ENCODE peak calls at places on chromosomes 1 and 21, in four cellular contexts. W is SK-N-SH, C is K562, M is H1. Q is an unnamed sample.

GRCh38 chr21:44758781-44759627 is 42.6 kb downstream of the UBE2G2 start:
- DNase-seq in W (no peak), C (no peak), M (no peak), Q (no peak)

GRCh38 chr1:232571523-232571922 is 58.4 kb downstream of the SIPA1L2 start:
- DNase-seq in W (no peak), M (no peak), C (peak), Q (no peak)

GRCh38 chr1:173301507-173301906 is 94.4 kb upstream of the TNFSF4 start:
- DNase-seq in M (no peak), W (no peak), C (peak), Q (no peak)

GRCh38 chr1:247291835-247292561 is 36.1 kb downstream of the VN1R5 start:
- DNase-seq in C (peak), M (no peak), W (no peak), Q (no peak)

GRCh38 chr1:172477741-172478140 is 33.9 kb upstream of the PIGC start:
- DNase-seq in M (no peak), W (no peak), C (no peak), Q (no peak)

GRCh38 chr1:233621923-233622322 is 8.0 kb downstream of the KCNK1 start:
- DNase-seq in W (no peak), M (no peak), C (no peak), Q (no peak)

GRCh38 chr21:22223385-22223784 is 1225.2 kb downstream of the NCAM2 start:
- DNase-seq in C (no peak), M (no peak), W (no peak), Q (no peak)

GRCh38 chr1:228058981-228059535 is 23.4 kb upstream of the ARF1 start:
- DNase-seq in M (no peak), C (no peak), W (no peak), Q (no peak)

GRCh38 chr1:26618561-26618960 is 77.3 kb upstream of the ARID1A start:
- DNase-seq in M (no peak), W (no peak), C (no peak), Q (no peak)

GRCh38 chr1:220880726-220881506 is 1.7 kb downstream of the HLX start:
- DNase-seq in W (peak), C (no peak), M (no peak), Q (no peak)

GRCh38 chr1:230073371-230074035 is 6.5 kb downstream of the GALNT2 start:
- DNase-seq in C (peak), M (no peak), W (no peak), Q (no peak)

GRCh38 chr1:23403735-23404486 is 20.6 kb downstream of the TCEA3 start:
- DNase-seq in M (peak), C (peak), W (peak), Q (peak)

GRCh38 chr1:83961571-83962295 is 37.2 kb downstream of the TTLL7 start:
- DNase-seq in C (no peak), M (no peak), W (no peak), Q (no peak)

GRCh38 chr1:157356611-157357010 is 195.7 kb downstream of the FCRL5 start:
- DNase-seq in C (peak), W (no peak), M (no peak), Q (no peak)

GRCh38 chr1:72000809-72001208 is 281.5 kb downstream of the NEGR1 start:
- DNase-seq in C (no peak), M (peak), W (no peak), Q (no peak)

GRCh38 chr1:101051688-101052638 is 26.4 kb upstream of the DPH5 start:
- DNase-seq in M (no peak), C (no peak), W (no peak), Q (no peak)

GRCh38 chr1:22711591-22712501 is 1.2 kb downstream of the EPHB2 start:
- DNase-seq in W (peak), C (no peak), M (no peak), Q (peak)

GRCh38 chr1:12595839-12596821 is 21.9 kb downstream of the DHRS3 start:
- DNase-seq in M (no peak), W (peak), C (no peak), Q (peak)

GRCh38 chr21:34004013-34004938 is 69.1 kb upstream of the MRPS6 start:
- DNase-seq in C (no peak), M (no peak), W (no peak), Q (no peak)

GRCh38 chr1:26848499-26848898 is 14.4 kb upstream of the SFN start:
- DNase-seq in C (no peak), M (no peak), W (no peak), Q (no peak)

GRCh38 chr1:3032970-3033794 is 11.9 kb downstream of the ACTRT2 start:
- DNase-seq in M (no peak), C (no peak), W (no peak), Q (no peak)

GRCh38 chr21:46560568-46561447 is 44.1 kb downstream of the S100B start:
- DNase-seq in M (no peak), C (no peak), W (peak), Q (no peak)

GRCh38 chr1:6485140-6485936 is 6.1 kb downstream of the PLEKHG5 start:
- DNase-seq in M (no peak), W (peak), C (no peak), Q (no peak)

GRCh38 chr1:229114315-229114714 is 156.6 kb upstream of the RAB4A start:
- DNase-seq in C (no peak), W (peak), M (no peak), Q (no peak)

GRCh38 chr21:27735699-27736098 is 768.8 kb upstream of the ADAMTS5 start:
- DNase-seq in C (no peak), W (no peak), M (no peak), Q (no peak)

GRCh38 chr1:208043690-208044089 is 132.8 kb upstream of the CD34 start:
- DNase-seq in W (no peak), M (no peak), C (no peak), Q (no peak)

GRCh38 chr1:6600410-6601048 is 2.1 kb downstream of the KLHL21 start:
- DNase-seq in M (no peak), W (peak), C (peak), Q (no peak)

GRCh38 chr1:66168467-66168887 is 365.5 kb upstream of the SGIP1 start:
- DNase-seq in C (no peak), W (no peak), M (no peak), Q (no peak)

GRCh38 chr1:110242062-110242461 is 31.9 kb downstream of the KCNC4 start:
- DNase-seq in C (no peak), W (no peak), M (no peak), Q (peak)

GRCh38 chr1:9715536-9716226 is 64.2 kb downstream of the PIK3CD start:
- DNase-seq in W (no peak), M (no peak), C (no peak), Q (no peak)

GRCh38 chr1:165816801-165817497 is 10.5 kb upstream of the UCK2 start:
- DNase-seq in C (peak), M (no peak), W (no peak), Q (no peak)

GRCh38 chr1:157955269-157955668 is 38.2 kb upstream of the KIRREL1 start:
- DNase-seq in M (no peak), W (no peak), C (no peak), Q (no peak)

GRCh38 chr1:237029240-237029639 is 12.7 kb upstream of the RYR2 start:
- DNase-seq in W (no peak), C (no peak), M (no peak), Q (no peak)

GRCh38 chr1:39818482-39818881 is 29.8 kb upstream of the BMP8B start:
- DNase-seq in C (no peak), M (no peak), W (no peak), Q (no peak)

GRCh38 chr1:217630711-217631591 is at the start of the genes GPATCH2 and SPATA17:
- DNase-seq in W (peak), C (peak), M (peak), Q (peak)

GRCh38 chr1:217626321-217626720 is 4.6 kb downstream of the GPATCH2 start:
- DNase-seq in M (no peak), C (no peak), W (no peak), Q (no peak)

GRCh38 chr1:217622042-217622441 is 8.8 kb downstream of the GPATCH2 start:
- DNase-seq in W (no peak), M (no peak), C (no peak), Q (no peak)

GRCh38 chr1:217627431-217627830 is 3.5 kb downstream of the GPATCH2 start:
- DNase-seq in W (no peak), C (no peak), M (no peak), Q (no peak)
- TF ChIP-seq TEAD4 in W (no peak), C (no peak), M (no peak), Q (no peak)

GRCh38 chr1:143553627-143554026 is 418.2 kb downstream of the FAM72C start:
- DNase-seq in M (no peak), W (no peak), C (no peak), Q (no peak)
- TF ChIP-seq TEAD4 in M (no peak), W (no peak), C (no peak), Q (no peak)

GRCh38 chr1:170583186-170583585 is 51.2 kb downstream of the GORAB start:
- DNase-seq in C (no peak), M (no peak), W (no peak), Q (peak)

GRCh38 chr1:170590921-170591705 is 59.1 kb downstream of the GORAB start:
- DNase-seq in W (no peak), M (no peak), C (no peak), Q (no peak)

GRCh38 chr1:170581041-170581440 is 49.1 kb downstream of the GORAB start:
- DNase-seq in M (no peak), W (no peak), C (no peak), Q (no peak)

GRCh38 chr1:170586942-170587593 is 55.1 kb downstream of the GORAB start:
- DNase-seq in C (no peak), M (no peak), W (no peak), Q (no peak)

DNA sequence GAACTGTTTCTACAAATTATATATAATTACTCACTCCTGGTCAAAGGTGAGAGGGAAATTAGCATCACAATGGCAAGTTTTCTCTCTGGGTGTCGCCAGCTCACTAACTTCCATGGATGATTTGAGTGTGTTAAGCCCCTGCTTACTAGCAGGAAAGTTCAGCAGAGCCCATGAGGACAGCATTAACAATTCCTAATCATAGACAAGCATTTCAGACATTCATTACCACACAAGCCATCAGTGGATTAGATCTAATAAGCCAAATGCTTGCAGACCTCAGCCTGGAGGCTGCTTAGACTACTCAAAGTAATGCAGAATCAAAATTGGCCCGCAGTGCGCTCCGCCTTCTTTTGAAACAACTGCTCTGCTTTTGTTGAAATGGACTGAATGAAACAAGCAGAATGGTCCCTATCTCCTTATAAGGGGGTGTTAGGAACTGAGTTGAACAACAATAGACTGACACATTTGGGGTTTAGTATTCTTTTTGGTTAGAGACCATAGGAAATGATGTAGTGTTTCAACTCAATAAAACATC is 54.4 kb downstream of the GORAB start:
- DNase-seq in M (no peak), C (no peak), W (no peak), Q (no peak)
- TF ChIP-seq TEAD4 in M (no peak), C (no peak), W (no peak), Q (no peak)

GRCh38 chr1:155518484-155518883 is 44.1 kb downstream of the ASH1L start:
- DNase-seq in M (no peak), C (no peak), W (no peak), Q (no peak)
- TF ChIP-seq TEAD4 in M (no peak), C (no peak), W (no peak), Q (no peak)

GRCh38 chr1:15313012-15313411 is 66.0 kb downstream of the FHAD1 start:
- DNase-seq in C (no peak), M (no peak), W (no peak), Q (no peak)
- TF ChIP-seq TEAD4 in C (no peak), M (no peak), W (no peak), Q (no peak)

DNA sequence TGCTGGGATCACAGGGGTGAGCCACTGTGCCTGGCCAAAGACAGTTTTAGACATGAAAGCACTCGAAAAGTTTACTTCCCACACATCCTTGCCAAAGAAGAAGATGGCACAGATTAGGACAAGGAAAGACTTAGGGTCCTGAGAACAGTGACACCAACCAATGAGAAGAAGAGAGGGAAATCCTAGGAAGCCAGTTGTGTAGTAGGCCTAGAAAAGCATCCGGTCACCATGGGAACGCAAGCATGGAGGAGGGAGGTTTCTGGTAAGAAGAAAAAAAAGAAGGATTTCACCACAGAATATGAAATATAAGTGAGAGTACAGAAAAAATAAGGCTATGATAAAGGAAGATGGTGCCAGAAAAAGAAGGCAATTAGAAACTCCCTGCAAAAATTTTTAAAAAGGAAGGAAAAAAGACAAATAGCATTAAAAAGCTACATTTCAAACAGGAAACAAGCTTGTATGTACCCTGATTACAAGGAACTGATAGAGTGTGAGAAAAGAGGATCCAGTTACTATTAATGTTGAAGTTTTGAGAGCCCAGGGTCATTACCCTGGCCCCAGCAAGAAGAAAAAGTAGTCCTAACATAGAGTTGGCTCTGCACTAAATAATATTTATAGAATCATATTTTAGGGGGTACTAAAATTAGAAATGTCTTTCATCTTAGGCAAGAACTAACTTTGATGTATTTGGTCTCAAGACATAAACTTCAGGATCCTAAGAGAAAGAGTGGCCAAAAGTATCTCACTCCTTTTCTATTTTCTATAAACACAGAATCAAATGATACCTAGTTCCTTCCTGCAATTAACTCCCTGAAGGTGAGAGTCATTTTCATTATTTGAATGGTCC is 16.1 kb downstream of the DIPK1A start:
- DNase-seq in C (no peak), M (no peak), W (no peak), Q (no peak)
- TF ChIP-seq TEAD4 in C (no peak), M (no peak), W (no peak), Q (no peak)

Q was measured in WTC11.